ENCODE peak calls at places on chromosomes 13 and 19, in nine cellular contexts. G is fibroblast of mammary gland; E is tibial artery; W is GM12865; Q is activated CD4-positive, alpha-beta T cell treated with anti-CD3 and anti-CD28 coated beads, Interleukin-2, amount 10 ng/mL, durations not matched to agents 7 days and 5 days; U is fibroblast of villous mesenchyme; N is stimulated activated CD8-positive, alpha-beta memory T cell treated with anti-CD3 and anti-CD28 coated beads, Interleukin-7, amount 100 ng/mL, for 1 hour; P is stimulated activated CD4-positive, alpha-beta T cell treated with anti-CD3 and anti-CD28 coated beads, Interleukin-4, amount 100 ng/mL, for 1 hour; V is H1. R is an unnamed sample.

GRCh38 chr13:77860621-77861020 is 58.0 kb downstream of the EDNRB start:
- DNase-seq in G (peak), E (no peak), W (peak), Q (no peak), U (peak), N (no peak), P (no peak), V (no peak), R (peak)

GRCh38 chr19:10228925-10229324 is 2.2 kb downstream of the S1PR2 start:
- DNase-seq in G (peak), E (no peak), W (peak), Q (peak), U (peak), N (no peak), P (peak), V (no peak), R (no peak)

GRCh38 chr13:85283408-85283807 is 515.8 kb downstream of the SLITRK6 start:
- DNase-seq in G (no peak), E (no peak), W (no peak), Q (no peak), U (no peak), N (no peak), P (no peak), V (no peak), R (no peak)

GRCh38 chr13:99439850-99440604 is 61.2 kb upstream of the TM9SF2 start:
- DNase-seq in G (no peak), E (no peak), W (no peak), Q (no peak), U (no peak), N (no peak), P (no peak), V (no peak), R (no peak)

GRCh38 chr13:113650731-113651148 is 7.3 kb downstream of the ATP4B start:
- DNase-seq in G (no peak), E (no peak), W (no peak), Q (no peak), U (no peak), N (no peak), P (no peak), V (no peak), R (no peak)

GRCh38 chr13:32205426-32206096 is 109.6 kb downstream of the ZAR1L start:
- DNase-seq in G (no peak), E (no peak), W (no peak), Q (no peak), U (peak), N (no peak), P (no peak), V (no peak), R (peak)

GRCh38 chr13:65585346-65585745 is 1644.8 kb downstream of the PCDH9 start:
- DNase-seq in G (no peak), E (no peak), W (no peak), Q (no peak), U (no peak), N (no peak), P (no peak), V (no peak), R (no peak)

GRCh38 chr13:43127103-43127817 is 103.9 kb downstream of the DNAJC15 start:
- DNase-seq in G (no peak), E (no peak), W (no peak), Q (no peak), U (no peak), N (no peak), P (no peak), V (no peak), R (no peak)

GRCh38 chr19:5157186-5157585 is 183.4 kb downstream of the PTPRS start:
- DNase-seq in G (no peak), E (no peak), W (no peak), Q (no peak), U (no peak), N (no peak), P (no peak), V (no peak), R (no peak)

GRCh38 chr19:10033614-10034013 is 20.3 kb downstream of the RDH8 start:
- DNase-seq in G (no peak), E (no peak), W (no peak), Q (no peak), U (no peak), N (no peak), P (no peak), V (no peak), R (no peak)

GRCh38 chr19:54470991-54471782 is 1.9 kb downstream of the CDC42EP5 start:
- DNase-seq in G (no peak), E (no peak), W (no peak), Q (no peak), U (no peak), N (no peak), P (no peak), V (peak), R (no peak)

GRCh38 chr13:108195146-108195545 is 20.2 kb downstream of the LIG4 start:
- DNase-seq in G (peak), E (no peak), W (no peak), Q (no peak), U (no peak), N (no peak), P (no peak), V (no peak), R (peak)

GRCh38 chr19:45527731-45528130 is 20.5 kb downstream of the VASP start:
- DNase-seq in G (no peak), E (no peak), W (no peak), Q (no peak), U (no peak), N (no peak), P (no peak), V (no peak), R (no peak)

GRCh38 chr13:20716951-20717350 is 13.5 kb downstream of the IL17D start:
- DNase-seq in G (no peak), E (no peak), W (no peak), Q (no peak), U (no peak), N (no peak), P (no peak), V (no peak), R (no peak)

GRCh38 chr19:35077411-35078223 is 36.1 kb downstream of the HPN start:
- DNase-seq in G (no peak), E (no peak), W (no peak), Q (no peak), U (no peak), N (no peak), P (no peak), V (no peak), R (no peak)

GRCh38 chr13:46119883-46120614 is 15.2 kb upstream of the CPB2 start:
- DNase-seq in G (peak), E (no peak), W (no peak), Q (no peak), U (peak), N (no peak), P (no peak), V (no peak), R (peak)

GRCh38 chr19:18153555-18154134 is 682 bp downstream of the PIK3R2 start:
- DNase-seq in G (no peak), E (no peak), W (no peak), Q (no peak), U (no peak), N (no peak), P (peak), V (no peak), R (no peak)

GRCh38 chr19:18063463-18063862 is 23.3 kb downstream of the IL12RB1 start:
- DNase-seq in G (no peak), E (no peak), W (peak), Q (no peak), U (no peak), N (no peak), P (peak), V (peak), R (no peak)

GRCh38 chr13:64471916-64472315 is 2758.2 kb downstream of the PCDH9 start:
- DNase-seq in G (peak), E (no peak), W (no peak), Q (no peak), U (peak), N (no peak), P (no peak), V (no peak), R (peak)

GRCh38 chr19:15393963-15394362 is 14.4 kb upstream of the AKAP8 start:
- DNase-seq in G (peak), E (no peak), W (no peak), Q (no peak), U (peak), N (no peak), P (no peak), V (no peak), R (peak)

GRCh38 chr13:54965881-54966280 is 1937.3 kb downstream of the OLFM4 start:
- DNase-seq in G (no peak), E (no peak), W (no peak), Q (no peak), U (no peak), N (no peak), P (no peak), V (no peak), R (no peak)

GRCh38 chr19:54573330-54573872 is at the start of gene LILRA2:
- DNase-seq in G (no peak), E (no peak), W (peak), Q (no peak), U (no peak), N (no peak), P (no peak), V (no peak), R (no peak)

GRCh38 chr19:15124572-15125231 is 17.5 kb downstream of the SYDE1 start:
- DNase-seq in G (no peak), E (no peak), W (peak), Q (peak), U (no peak), N (no peak), P (no peak), V (no peak), R (no peak)

GRCh38 chr19:15091918-15092753 is 10.1 kb downstream of the OR1I1 start:
- DNase-seq in G (peak), E (no peak), W (peak), Q (peak), U (peak), N (no peak), P (no peak), V (peak), R (peak)

GRCh38 chr13:28037399-28037798 is 48.9 kb upstream of the URAD start:
- DNase-seq in G (peak), E (no peak), W (no peak), Q (no peak), U (no peak), N (no peak), P (no peak), V (no peak), R (no peak)

GRCh38 chr19:41821003-41821735 is 23.3 kb downstream of the LYPD4 start:
- DNase-seq in G (peak), E (no peak), W (peak), Q (peak), U (peak), N (no peak), P (peak), V (peak), R (peak)

GRCh38 chr19:18875726-18876125 is 20.2 kb downstream of the CERS1 start:
- DNase-seq in G (peak), E (no peak), W (no peak), Q (no peak), U (peak), N (no peak), P (no peak), V (no peak), R (peak)

GRCh38 chr13:19053561-19053960 is 128.1 kb downstream of the TUBA3C start:
- DNase-seq in G (no peak), E (no peak), W (no peak), Q (no peak), U (no peak), N (no peak), P (no peak), V (no peak), R (no peak)

GRCh38 chr19:34275705-34276104 is 21.4 kb downstream of the GARRE1 start:
- DNase-seq in G (no peak), E (no peak), W (no peak), Q (no peak), U (no peak), N (no peak), P (no peak), V (no peak), R (no peak)

GRCh38 chr13:40146063-40146462 is 490.6 kb downstream of the COG6 start:
- DNase-seq in G (no peak), E (no peak), W (no peak), Q (no peak), U (no peak), N (no peak), P (no peak), V (peak), R (peak)

GRCh38 chr13:27966641-27967202 is 2.4 kb downstream of the CDX2 start:
- DNase-seq in G (no peak), E (no peak), W (no peak), Q (no peak), U (no peak), N (no peak), P (no peak), V (peak), R (no peak)

GRCh38 chr13:106847049-106847448 is 279.1 kb upstream of the ARGLU1 start:
- DNase-seq in G (no peak), E (no peak), W (no peak), Q (no peak), U (no peak), N (no peak), P (no peak), V (no peak), R (no peak)

GRCh38 chr13:73900591-73900990 is 233.6 kb downstream of the KLF12 start:
- DNase-seq in G (no peak), E (no peak), W (no peak), Q (no peak), U (peak), N (no peak), P (no peak), V (no peak), R (no peak)

R was measured in amniotic epithelial cell.